ENCODE peak calls at places on chromosomes 12 and 14, in five cellular contexts. One of them, this sample, is unnamed.

GRCh38 chr14:54768501-54768900 is 134.1 kb downstream of the GCH1 start:
- DNase-seq in lower leg skin: no peak
- DNase-seq in epithelial cell of esophagus: no peak
- DNase-seq in A549: no peak
- DNase-seq in HFF-Myc: no peak
- DNase-seq in this sample: no peak

GRCh38 chr12:19972325-19973288 is 395.7 kb upstream of the PDE3A start:
- DNase-seq in lower leg skin: no peak
- DNase-seq in epithelial cell of esophagus: no peak
- DNase-seq in A549: no peak
- DNase-seq in HFF-Myc: no peak
- DNase-seq in this sample: no peak

GRCh38 chr14:61503167-61503801 is 181.9 kb downstream of the PRKCH start:
- DNase-seq in lower leg skin: no peak
- DNase-seq in epithelial cell of esophagus: peak; percentile 86
- DNase-seq in A549: no peak
- DNase-seq in HFF-Myc: no peak
- DNase-seq in this sample: no peak

GRCh38 chr14:68651652-68652432 is 141.0 kb downstream of the ZFP36L1 start:
- DNase-seq in lower leg skin: peak; percentile 77
- DNase-seq in epithelial cell of esophagus: no peak
- DNase-seq in A549: no peak
- DNase-seq in HFF-Myc: no peak
- DNase-seq in this sample: no peak

GRCh38 chr12:57583008-57583831 is 7.8 kb upstream of the PIP4K2C start:
- DNase-seq in lower leg skin: no peak
- DNase-seq in epithelial cell of esophagus: peak; percentile 75
- DNase-seq in A549: peak; percentile 90
- DNase-seq in HFF-Myc: peak; percentile 59
- DNase-seq in this sample: peak; percentile 58

GRCh38 chr12:50302686-50303085 is 19.4 kb upstream of the LIMA1 start:
- DNase-seq in lower leg skin: no peak
- DNase-seq in epithelial cell of esophagus: no peak
- DNase-seq in A549: no peak
- DNase-seq in HFF-Myc: peak; percentile 41
- DNase-seq in this sample: no peak

GRCh38 chr12:105444809-105445102 is 114.3 kb downstream of the C12orf75 start:
- DNase-seq in lower leg skin: no peak
- DNase-seq in epithelial cell of esophagus: peak; percentile 65
- DNase-seq in A549: no peak
- DNase-seq in HFF-Myc: no peak
- DNase-seq in this sample: no peak

GRCh38 chr14:35867280-35867629 is 41.1 kb downstream of the BRMS1L start:
- DNase-seq in lower leg skin: no peak
- DNase-seq in epithelial cell of esophagus: no peak
- DNase-seq in A549: no peak
- DNase-seq in HFF-Myc: no peak
- DNase-seq in this sample: no peak

GRCh38 chr12:112381421-112381897 is 772 bp downstream of the HECTD4 start:
- DNase-seq in lower leg skin: peak; percentile 88
- DNase-seq in epithelial cell of esophagus: peak; percentile 18
- DNase-seq in A549: no peak
- DNase-seq in HFF-Myc: no peak
- DNase-seq in this sample: peak; percentile 72

GRCh38 chr14:69039287-69039628 is 60.2 kb upstream of the ACTN1 start:
- DNase-seq in lower leg skin: no peak
- DNase-seq in epithelial cell of esophagus: peak; percentile 84
- DNase-seq in A549: peak; percentile 51
- DNase-seq in HFF-Myc: no peak
- DNase-seq in this sample: no peak

GRCh38 chr12:27463826-27464554 is 17.5 kb downstream of the SMCO2 start:
- DNase-seq in lower leg skin: no peak
- DNase-seq in epithelial cell of esophagus: no peak
- DNase-seq in A549: no peak
- DNase-seq in HFF-Myc: no peak
- DNase-seq in this sample: no peak

GRCh38 chr12:11204173-11204572 is 17.4 kb upstream of the TAS2R42 start:
- DNase-seq in lower leg skin: no peak
- DNase-seq in epithelial cell of esophagus: no peak
- DNase-seq in A549: no peak
- DNase-seq in HFF-Myc: no peak
- DNase-seq in this sample: no peak

GRCh38 chr12:11209098-11209497 is 22.4 kb upstream of the TAS2R42 start:
- DNase-seq in lower leg skin: no peak
- DNase-seq in epithelial cell of esophagus: no peak
- DNase-seq in A549: no peak
- DNase-seq in HFF-Myc: no peak
- DNase-seq in this sample: no peak
- TF ChIP-seq CTCF in lower leg skin: no peak
- TF ChIP-seq CTCF in epithelial cell of esophagus: no peak
- TF ChIP-seq CTCF in A549: no peak
- TF ChIP-seq CTCF in HFF-Myc: no peak
- TF ChIP-seq CTCF in this sample: no peak

GRCh38 chr14:26206640-26207039 is 391.2 kb downstream of the NOVA1 start:
- DNase-seq in lower leg skin: no peak
- DNase-seq in epithelial cell of esophagus: no peak
- DNase-seq in A549: no peak
- DNase-seq in HFF-Myc: no peak
- DNase-seq in this sample: no peak
- TF ChIP-seq CTCF in lower leg skin: no peak
- TF ChIP-seq CTCF in epithelial cell of esophagus: no peak
- TF ChIP-seq CTCF in A549: no peak
- TF ChIP-seq CTCF in HFF-Myc: no peak
- TF ChIP-seq CTCF in this sample: no peak

GRCh38 chr12:64608901-64609542 is 1.3 kb upstream of the RASSF3 start:
- DNase-seq in lower leg skin: peak; percentile 80
- DNase-seq in epithelial cell of esophagus: peak; percentile 86
- DNase-seq in A549: peak; percentile 92
- DNase-seq in HFF-Myc: no peak
- DNase-seq in this sample: no peak
- TF ChIP-seq CTCF in lower leg skin: no peak
- TF ChIP-seq CTCF in epithelial cell of esophagus: peak; percentile 27
- TF ChIP-seq CTCF in A549: no peak
- TF ChIP-seq CTCF in HFF-Myc: no peak
- TF ChIP-seq CTCF in this sample: no peak

GRCh38 chr14:101087614-101088394 is 184.3 kb upstream of the RTL1 start:
- DNase-seq in lower leg skin: peak; percentile 45
- DNase-seq in epithelial cell of esophagus: no peak
- DNase-seq in A549: no peak
- DNase-seq in HFF-Myc: no peak
- DNase-seq in this sample: no peak
- TF ChIP-seq CTCF in lower leg skin: no peak
- TF ChIP-seq CTCF in epithelial cell of esophagus: no peak
- TF ChIP-seq CTCF in A549: no peak
- TF ChIP-seq CTCF in HFF-Myc: no peak
- TF ChIP-seq CTCF in this sample: no peak

GRCh38 chr12:14901228-14901562 is 15.5 kb upstream of the MGP start:
- DNase-seq in lower leg skin: no peak
- DNase-seq in epithelial cell of esophagus: no peak
- DNase-seq in A549: peak; percentile 17
- DNase-seq in HFF-Myc: no peak
- DNase-seq in this sample: no peak
- TF ChIP-seq CTCF in lower leg skin: no peak
- TF ChIP-seq CTCF in epithelial cell of esophagus: no peak
- TF ChIP-seq CTCF in A549: no peak
- TF ChIP-seq CTCF in HFF-Myc: peak; percentile 15
- TF ChIP-seq CTCF in this sample: no peak

GRCh38 chr12:3195859-3196483 is 118.8 kb downstream of the TSPAN9 start:
- DNase-seq in lower leg skin: no peak
- DNase-seq in epithelial cell of esophagus: no peak
- DNase-seq in A549: no peak
- DNase-seq in HFF-Myc: no peak
- DNase-seq in this sample: no peak

GRCh38 chr12:3195337-3195736 is 118.2 kb downstream of the TSPAN9 start:
- DNase-seq in lower leg skin: no peak
- DNase-seq in epithelial cell of esophagus: no peak
- DNase-seq in A549: no peak
- DNase-seq in HFF-Myc: no peak
- DNase-seq in this sample: no peak

GRCh38 chr12:3199551-3200031 is 122.4 kb downstream of the TSPAN9 start:
- DNase-seq in lower leg skin: no peak
- DNase-seq in epithelial cell of esophagus: peak; percentile 52
- DNase-seq in A549: peak; percentile 25
- DNase-seq in HFF-Myc: no peak
- DNase-seq in this sample: peak; percentile 59

GRCh38 chr12:3196488-3196887 is 119.3 kb downstream of the TSPAN9 start:
- DNase-seq in lower leg skin: no peak
- DNase-seq in epithelial cell of esophagus: no peak
- DNase-seq in A549: no peak
- DNase-seq in HFF-Myc: no peak
- DNase-seq in this sample: no peak

GRCh38 chr12:3197131-3197818 is 120.1 kb downstream of the TSPAN9 start:
- DNase-seq in lower leg skin: no peak
- DNase-seq in epithelial cell of esophagus: no peak
- DNase-seq in A549: no peak
- DNase-seq in HFF-Myc: no peak
- DNase-seq in this sample: no peak
- TF ChIP-seq CTCF in lower leg skin: no peak
- TF ChIP-seq CTCF in epithelial cell of esophagus: no peak
- TF ChIP-seq CTCF in A549: no peak
- TF ChIP-seq CTCF in HFF-Myc: no peak
- TF ChIP-seq CTCF in this sample: no peak

DNA sequence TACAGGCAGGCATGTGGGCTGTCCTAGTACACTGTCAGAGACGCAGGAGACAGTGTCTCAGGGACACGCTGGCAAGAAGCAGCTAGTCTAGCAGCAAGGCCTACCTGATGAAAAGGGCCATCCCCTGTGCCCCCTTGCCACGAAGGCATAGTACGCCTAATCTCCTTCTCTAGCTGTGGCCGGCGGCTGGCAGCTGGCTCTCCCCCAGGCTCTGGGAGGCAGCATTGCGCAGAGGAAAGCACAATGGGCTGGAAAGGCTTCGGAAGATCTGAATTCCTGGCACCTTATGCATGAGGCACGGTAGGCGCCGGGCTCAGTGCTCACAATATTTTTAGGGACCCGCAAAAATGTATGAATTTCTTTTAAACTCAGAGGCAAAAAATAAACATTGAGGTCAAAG is 16.0 kb upstream of the PLEKHH1 start:
- DNase-seq in lower leg skin: no peak
- DNase-seq in epithelial cell of esophagus: peak; percentile 18
- DNase-seq in A549: no peak
- DNase-seq in HFF-Myc: no peak
- DNase-seq in this sample: peak; percentile 49
- TF ChIP-seq CTCF in lower leg skin: no peak
- TF ChIP-seq CTCF in epithelial cell of esophagus: peak; percentile 21
- TF ChIP-seq CTCF in A549: no peak
- TF ChIP-seq CTCF in HFF-Myc: no peak
- TF ChIP-seq CTCF in this sample: no peak

GRCh38 chr12:6083606-6084005 is 40.9 kb downstream of the VWF start:
- DNase-seq in lower leg skin: peak; percentile 39
- DNase-seq in epithelial cell of esophagus: no peak
- DNase-seq in A549: no peak
- DNase-seq in HFF-Myc: no peak
- DNase-seq in this sample: no peak

GRCh38 chr12:6078378-6079083 is 45.9 kb downstream of the VWF start:
- DNase-seq in lower leg skin: no peak
- DNase-seq in epithelial cell of esophagus: no peak
- DNase-seq in A549: no peak
- DNase-seq in HFF-Myc: no peak
- DNase-seq in this sample: no peak

GRCh38 chr12:6076776-6077700 is 47.4 kb downstream of the VWF start:
- DNase-seq in lower leg skin: no peak
- DNase-seq in epithelial cell of esophagus: no peak
- DNase-seq in A549: no peak
- DNase-seq in HFF-Myc: no peak
- DNase-seq in this sample: no peak

GRCh38 chr12:6082613-6083012 is 41.9 kb downstream of the VWF start:
- DNase-seq in lower leg skin: no peak
- DNase-seq in epithelial cell of esophagus: no peak
- DNase-seq in A549: no peak
- DNase-seq in HFF-Myc: no peak
- DNase-seq in this sample: no peak

DNA sequence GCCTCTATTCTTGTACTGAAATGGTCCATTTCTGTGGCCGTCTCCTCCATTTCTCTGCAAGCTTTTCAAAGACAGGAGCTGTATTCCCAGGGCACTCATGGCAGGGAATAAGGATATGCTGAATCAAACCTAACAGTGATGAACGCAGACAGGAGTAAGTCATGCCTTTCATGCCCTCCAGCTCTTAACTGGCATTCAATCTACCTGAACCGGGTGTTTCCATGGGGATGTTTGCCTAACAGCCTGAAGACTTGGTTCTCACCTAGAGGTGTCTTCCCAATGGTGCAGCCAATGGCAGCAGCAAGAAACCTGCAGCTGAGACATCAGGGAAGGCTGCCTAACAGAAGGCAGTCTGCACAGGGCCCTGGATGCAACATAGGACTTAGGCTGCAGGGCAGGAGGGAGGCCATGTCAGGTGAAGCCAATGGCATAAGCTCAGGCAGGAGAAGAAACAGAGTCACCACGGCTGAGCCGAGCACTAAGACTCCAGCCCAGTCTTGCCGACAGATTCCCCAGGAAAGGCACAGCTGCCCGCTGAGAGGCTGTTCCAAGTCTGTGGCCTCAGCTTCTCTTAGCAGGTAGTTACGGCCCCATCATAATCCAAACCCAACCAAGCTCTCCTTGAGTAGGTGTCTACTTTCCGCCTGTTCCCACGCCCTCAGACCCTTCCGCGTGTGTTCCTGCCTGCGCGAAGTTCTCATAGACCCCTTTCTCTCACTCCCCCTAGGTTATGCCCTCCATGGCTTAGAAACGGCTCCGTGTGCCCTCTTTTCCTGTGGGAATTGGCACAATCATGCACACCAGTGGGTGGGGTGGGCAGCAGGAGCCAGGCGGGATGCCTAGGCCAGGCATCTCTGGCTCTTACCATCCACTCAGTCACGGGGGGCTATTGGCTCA is 44.1 kb downstream of the VWF start:
- DNase-seq in lower leg skin: peak; percentile 72
- DNase-seq in epithelial cell of esophagus: peak; percentile 87
- DNase-seq in A549: no peak
- DNase-seq in HFF-Myc: no peak
- DNase-seq in this sample: no peak
- TF ChIP-seq CTCF in lower leg skin: no peak
- TF ChIP-seq CTCF in epithelial cell of esophagus: peak; percentile 5
- TF ChIP-seq CTCF in A549: no peak
- TF ChIP-seq CTCF in HFF-Myc: no peak
- TF ChIP-seq CTCF in this sample: no peak

This sample was measured in glutamatergic neuron.